ENCODE peak calls at places on chromosomes 12 and 14, in four cellular contexts. One of them, this sample, is unnamed.

GRCh38 chr12:28222081-28222700 is 31.9 kb downstream of the CCDC91 start:
- DNase-seq in HFFc6: no peak
- DNase-seq in hippocampal formation: no peak
- DNase-seq in HCEC 1CT: no peak
- DNase-seq in this sample: no peak

GRCh38 chr14:55288439-55288838 is 17.2 kb downstream of the FBXO34 start:
- DNase-seq in hippocampal formation: no peak
- DNase-seq in HFFc6: no peak
- DNase-seq in HCEC 1CT: no peak
- DNase-seq in this sample: no peak

GRCh38 chr14:39576726-39577125 is 144.5 kb upstream of the FBXO33 start:
- DNase-seq in hippocampal formation: no peak
- DNase-seq in HFFc6: no peak
- DNase-seq in HCEC 1CT: no peak
- DNase-seq in this sample: no peak

GRCh38 chr12:79056775-79057174 is 192.2 kb downstream of the SYT1 start:
- DNase-seq in hippocampal formation: no peak
- DNase-seq in HCEC 1CT: peak; percentile 3
- DNase-seq in HFFc6: peak; percentile 25
- DNase-seq in this sample: no peak

GRCh38 chr12:122139266-122139665 is 34.8 kb downstream of the IL31 start:
- DNase-seq in HCEC 1CT: no peak
- DNase-seq in hippocampal formation: no peak
- DNase-seq in HFFc6: no peak
- DNase-seq in this sample: no peak

GRCh38 chr14:20515846-20516245 is 10.5 kb downstream of the RNASE10 start:
- DNase-seq in HCEC 1CT: no peak
- DNase-seq in HFFc6: peak; percentile 43
- DNase-seq in hippocampal formation: no peak
- DNase-seq in this sample: no peak

GRCh38 chr12:19695244-19696098 is 256.2 kb downstream of the AEBP2 start:
- DNase-seq in HCEC 1CT: no peak
- DNase-seq in hippocampal formation: no peak
- DNase-seq in HFFc6: no peak
- DNase-seq in this sample: no peak

GRCh38 chr12:120847392-120848157 is 56.6 kb downstream of the SPPL3 start:
- DNase-seq in HCEC 1CT: peak; percentile 23
- DNase-seq in hippocampal formation: no peak
- DNase-seq in HFFc6: no peak
- DNase-seq in this sample: no peak

GRCh38 chr12:68001486-68002466 is 12.5 kb downstream of the IFNG-AS1 start:
- DNase-seq in HFFc6: no peak
- DNase-seq in HCEC 1CT: peak; percentile 13
- DNase-seq in hippocampal formation: no peak
- DNase-seq in this sample: no peak

GRCh38 chr12:31740618-31741017 is 11.8 kb upstream of the AMN1 start:
- DNase-seq in HCEC 1CT: no peak
- DNase-seq in hippocampal formation: no peak
- DNase-seq in HFFc6: no peak
- DNase-seq in this sample: no peak

GRCh38 chr14:65361920-65362319 is 50.6 kb upstream of the FUT8 start:
- DNase-seq in HFFc6: no peak
- DNase-seq in hippocampal formation: peak; percentile 76
- DNase-seq in HCEC 1CT: no peak
- DNase-seq in this sample: no peak

GRCh38 chr12:125188912-125189881 is 124.0 kb downstream of the AACS start:
- DNase-seq in hippocampal formation: no peak
- DNase-seq in HCEC 1CT: no peak
- DNase-seq in HFFc6: no peak
- DNase-seq in this sample: no peak

GRCh38 chr14:74502236-74503019 is 8.9 kb downstream of the ISCA2 start:
- DNase-seq in hippocampal formation: peak; percentile 26
- DNase-seq in HCEC 1CT: peak; percentile 48
- DNase-seq in HFFc6: peak; percentile 32
- DNase-seq in this sample: no peak

GRCh38 chr14:70808023-70808401 is 1.3 kb downstream of the MAP3K9 start:
- DNase-seq in HCEC 1CT: no peak
- DNase-seq in HFFc6: no peak
- DNase-seq in hippocampal formation: no peak
- DNase-seq in this sample: no peak

GRCh38 chr14:78737606-78738005 is 567.4 kb downstream of the NRXN3 start:
- DNase-seq in HCEC 1CT: no peak
- DNase-seq in hippocampal formation: no peak
- DNase-seq in HFFc6: no peak
- DNase-seq in this sample: no peak

GRCh38 chr12:87995581-87996178 is 33.5 kb downstream of the C12orf50 start:
- DNase-seq in hippocampal formation: peak; percentile 78
- DNase-seq in HCEC 1CT: peak; percentile 71
- DNase-seq in HFFc6: peak; percentile 53
- DNase-seq in this sample: peak; percentile 2

GRCh38 chr12:59040651-59041050 is 120.3 kb upstream of the LRIG3 start:
- DNase-seq in HCEC 1CT: peak; percentile 85
- DNase-seq in hippocampal formation: no peak
- DNase-seq in HFFc6: peak; percentile 68
- DNase-seq in this sample: no peak

GRCh38 chr12:65022441-65022840 is 98.7 kb downstream of the WIF1 start:
- DNase-seq in HFFc6: no peak
- DNase-seq in hippocampal formation: no peak
- DNase-seq in HCEC 1CT: no peak
- DNase-seq in this sample: no peak

GRCh38 chr12:68958337-68958736 is 25.4 kb upstream of the CPM start:
- DNase-seq in hippocampal formation: no peak
- DNase-seq in HCEC 1CT: no peak
- DNase-seq in HFFc6: no peak
- DNase-seq in this sample: no peak

GRCh38 chr14:101087614-101088394 is 184.3 kb upstream of the RTL1 start:
- DNase-seq in HFFc6: no peak
- DNase-seq in hippocampal formation: no peak
- DNase-seq in HCEC 1CT: no peak
- DNase-seq in this sample: no peak

GRCh38 chr14:65486856-65487255 is 74.3 kb downstream of the FUT8 start:
- DNase-seq in HFFc6: peak; percentile 34
- DNase-seq in HCEC 1CT: no peak
- DNase-seq in hippocampal formation: no peak
- DNase-seq in this sample: no peak

GRCh38 chr14:76793324-76793723 is 19.4 kb downstream of the ANGEL1 start:
- DNase-seq in HFFc6: no peak
- DNase-seq in HCEC 1CT: no peak
- DNase-seq in hippocampal formation: no peak
- DNase-seq in this sample: no peak

This sample was measured in amygdala.